ENCODE peak calls at places on chromosomes 13 and 19, in eight cellular contexts. Y, O, Z, S, E, Q, L and I are unnamed samples.

GRCh38 chr19:34555447-34555846 is 73.9 kb downstream of the WTIP start:
- DNase-seq in E (no peak), O (no peak), S (no peak), Y (peak; percentile 33), L (peak; percentile 20), Z (peak; percentile 3), Q (no peak), I (peak; percentile 27)

GRCh38 chr13:114167885-114168284 is 11.2 kb upstream of the CFAP97D2 start:
- DNase-seq in E (no peak), Z (no peak), O (no peak), S (no peak), L (no peak), Y (no peak), Q (no peak), I (no peak)

GRCh38 chr13:33645591-33646554 is 172.1 kb upstream of the RFC3 start:
- DNase-seq in Y (no peak), Q (no peak), E (no peak), O (no peak), L (no peak), S (no peak), Z (no peak), I (no peak)

GRCh38 chr13:37225414-37226047 is 120.1 kb upstream of the CSNK1A1L start:
- DNase-seq in L (peak; percentile 73), E (no peak), S (no peak), Q (peak; percentile 62), O (no peak), Z (peak; percentile 58), Y (no peak), I (no peak)

GRCh38 chr13:45331981-45332830 is 8.8 kb downstream of the TPT1 start:
- DNase-seq in L (peak; percentile 98), S (no peak), O (no peak), Z (peak; percentile 95), E (no peak), Y (no peak), Q (peak; percentile 88), I (peak; percentile 54)

GRCh38 chr13:26458196-26458734 is 99.2 kb upstream of the WASF3 start:
- DNase-seq in L (no peak), S (no peak), Q (no peak), E (no peak), O (no peak), Y (no peak), Z (no peak), I (peak; percentile 78)

GRCh38 chr19:53158119-53158656 is 665 bp downstream of the ZNF347 start:
- DNase-seq in O (no peak), Y (peak; percentile 70), S (peak; percentile 46), Q (peak; percentile 15), L (peak; percentile 69), Z (peak; percentile 42), E (peak; percentile 21), I (peak; percentile 54)

GRCh38 chr19:37389234-37389633 is 18.3 kb downstream of the ZNF527 start:
- DNase-seq in O (no peak), Z (no peak), S (no peak), Q (no peak), E (no peak), L (no peak), Y (peak; percentile 13), I (no peak)

GRCh38 chr13:64684685-64685431 is 2545.3 kb downstream of the PCDH9 start:
- DNase-seq in S (no peak), O (no peak), L (peak; percentile 66), Z (peak; percentile 21), Y (peak; percentile 88), E (no peak), Q (peak; percentile 36), I (no peak)

GRCh38 chr19:32767951-32768679 is 48.5 kb downstream of the TDRD12 start:
- DNase-seq in O (no peak), Z (no peak), Y (no peak), Q (no peak), E (no peak), S (no peak), L (no peak), I (peak; percentile 75)

GRCh38 chr19:40191836-40192646 is 815 bp downstream of the MAP3K10 start:
- DNase-seq in Q (peak; percentile 19), Y (peak; percentile 77), E (no peak), O (no peak), L (peak; percentile 61), S (peak; percentile 57), Z (peak; percentile 36), I (peak; percentile 68)

GRCh38 chr13:27821566-27821965 is 29.3 kb downstream of the GSX1 start:
- DNase-seq in O (no peak), L (no peak), S (no peak), Z (no peak), Y (no peak), E (no peak), Q (no peak), I (no peak)

GRCh38 chr19:11581740-11582139 is 4.3 kb upstream of the ACP5 start:
- DNase-seq in S (no peak), Q (peak; percentile 52), L (peak; percentile 71), O (no peak), E (no peak), Y (no peak), Z (peak; percentile 36), I (no peak)

GRCh38 chr19:7986321-7987083 is 18.9 kb downstream of the ELAVL1 start:
- DNase-seq in Y (no peak), E (no peak), Q (peak; percentile 82), Z (peak; percentile 49), S (no peak), L (peak; percentile 79), O (no peak), I (no peak)

GRCh38 chr19:3658823-3659745 is 32.5 kb upstream of the CACTIN start:
- DNase-seq in Z (no peak), S (no peak), O (no peak), L (no peak), Y (no peak), E (no peak), Q (no peak), I (no peak)

GRCh38 chr13:103876571-103876970 is 810.4 kb upstream of the SLC10A2 start:
- DNase-seq in O (no peak), E (no peak), Q (peak; percentile 1), Z (no peak), S (no peak), L (peak; percentile 76), Y (peak; percentile 1), I (no peak)

GRCh38 chr19:49347835-49348234 is 12.6 kb downstream of the CD37 start:
- DNase-seq in Z (peak; percentile 67), E (no peak), L (peak; percentile 84), S (no peak), O (no peak), Q (peak; percentile 82), Y (peak; percentile 96), I (peak; percentile 57)

GRCh38 chr13:100848304-100848703 is 173.7 kb upstream of the TMTC4 start:
- DNase-seq in Q (no peak), Y (no peak), Z (no peak), E (no peak), L (no peak), S (no peak), O (no peak), I (no peak)

GRCh38 chr19:43649514-43649913 is 9.9 kb upstream of the CADM4 start:
- DNase-seq in Y (no peak), Z (no peak), Q (no peak), O (no peak), E (no peak), S (no peak), L (no peak), I (no peak)

GRCh38 chr13:41751734-41752445 is 209.0 kb downstream of the VWA8 start:
- DNase-seq in O (no peak), Z (no peak), E (no peak), L (no peak), S (no peak), Y (no peak), Q (no peak), I (no peak)

GRCh38 chr19:57615346-57615745 is 1.3 kb downstream of the ZNF134 start:
- DNase-seq in Q (no peak), S (no peak), Y (peak; percentile 36), E (no peak), O (no peak), Z (no peak), L (peak; percentile 8), I (no peak)

GRCh38 chr19:45040059-45040767 is 1.4 kb downstream of the CLASRP start:
- DNase-seq in O (no peak), Y (no peak), E (no peak), S (no peak), L (no peak), Q (no peak), Z (no peak), I (no peak)
- H3K27ac ChIP-seq in O (peak overlapping the region; percentile 94), Y (no peak overlapping the region), E (peak overlapping the region; percentile 96), S (no peak overlapping the region), L (no peak overlapping the region), Q (no peak overlapping the region), Z (no peak overlapping the region), I (no peak overlapping the region)

GRCh38 chr19:18743281-18743825 is 47.8 kb downstream of the COMP start:
- DNase-seq in L (no peak), Z (peak; percentile 88), E (no peak), Y (no peak), S (peak; percentile 88), O (no peak), Q (peak; percentile 76), I (peak; percentile 91)

GRCh38 chr19:18744019-18744418 is 47.1 kb downstream of the COMP start:
- DNase-seq in Z (no peak), Q (no peak), L (no peak), Y (no peak), O (no peak), S (no peak), E (no peak), I (no peak)

GRCh38 chr19:18741566-18742121 is 49.5 kb downstream of the COMP start:
- DNase-seq in L (no peak), Q (no peak), Y (no peak), E (no peak), S (no peak), O (no peak), Z (no peak), I (no peak)

GRCh38 chr19:18742324-18742723 is 48.8 kb downstream of the COMP start:
- DNase-seq in Y (no peak), E (no peak), Q (no peak), O (no peak), Z (no peak), S (no peak), L (no peak), I (no peak)

DNA sequence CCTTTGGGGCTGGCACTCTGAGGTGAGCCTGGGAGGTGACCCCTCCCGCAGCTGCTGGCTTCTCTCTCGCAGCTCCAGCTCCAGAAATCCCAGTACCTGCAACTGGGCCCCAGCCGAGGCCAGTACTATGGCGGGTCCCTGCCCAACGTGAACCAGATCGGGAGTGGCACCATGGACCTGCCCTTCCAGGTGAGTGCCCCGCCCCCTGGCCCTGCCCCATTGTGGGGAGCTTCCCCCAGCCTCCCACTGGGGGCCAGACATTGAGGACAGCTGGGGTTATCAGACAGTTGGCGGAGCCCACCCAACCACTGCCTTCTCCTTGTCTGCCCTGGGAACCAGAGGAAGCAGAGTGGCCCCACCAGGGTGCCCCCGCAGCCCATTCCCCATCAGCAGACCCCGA is 48.3 kb downstream of the COMP start:
- DNase-seq in E (no peak), Z (no peak), S (no peak), Q (no peak), Y (no peak), L (no peak), O (no peak), I (no peak)
- H3K4me1 ChIP-seq in E (no peaks in the 10 kb centered on the region), Z (peaks cover 59% of the 10 kb centered on the region), S (peaks cover 12% of the 10 kb centered on the region), Q (peaks cover 7% of the 10 kb centered on the region), Y (peaks cover 2% of the 10 kb centered on the region), L (no peaks in the 10 kb centered on the region), O (peaks cover 42% of the 10 kb centered on the region), I (peaks cover 36% of the 10 kb centered on the region)

GRCh38 chr19:45440259-45440638 is 16.5 kb upstream of the ERCC1 start:
- DNase-seq in Y (no peak), O (no peak), E (no peak), Z (no peak), S (no peak), L (no peak), Q (no peak), I (no peak)
- H3K27ac ChIP-seq in Y (no peak overlapping the region), O (peak overlapping the region; percentile 96), E (peak overlapping the region; percentile 78), Z (peak overlapping the region; percentile 97), S (peak overlapping the region; percentile 98), L (peak overlapping the region; percentile 76), Q (peak overlapping the region; percentile 62), I (peak overlapping the region; percentile 52)

GRCh38 chr13:110339975-110340550 is 33.0 kb downstream of the COL4A2 start:
- DNase-seq in Y (no peak), Z (no peak), O (no peak), S (no peak), L (no peak), Q (no peak), E (no peak), I (no peak)
- H3K4me1 ChIP-seq in Y (peaks cover 8% of the 10 kb centered on the region), Z (peaks cover 34% of the 10 kb centered on the region), O (peaks cover 100% of the 10 kb centered on the region), S (peaks cover 25% of the 10 kb centered on the region), L (peaks cover 15% of the 10 kb centered on the region), Q (peaks cover 53% of the 10 kb centered on the region), E (peaks cover 10% of the 10 kb centered on the region), I (no peaks in the 10 kb centered on the region)